ENCODE peak calls at places on chromosomes 12 and 14, in ten cellular contexts. One of them, this sample, is unnamed.

GRCh38 chr12:2208837-2209236 is 156.1 kb downstream of the CACNA1C start:
- DNase-seq in kidney epithelial cell: no peak
- DNase-seq in left ventricle myocardium inferior: no peak
- DNase-seq in lower leg skin: peak; percentile 63
- DNase-seq in AG09319: no peak
- DNase-seq in esophagus muscularis mucosa: no peak
- DNase-seq in body of pancreas: no peak
- DNase-seq in progenitor cell of endocrine pancreas: no peak
- DNase-seq in fibroblast of pulmonary artery: no peak
- DNase-seq in endothelial cell of umbilical vein: no peak
- DNase-seq in this sample: no peak

GRCh38 chr14:74207943-74208342 is 31.3 kb upstream of the VSX2 start:
- DNase-seq in esophagus muscularis mucosa: no peak
- DNase-seq in left ventricle myocardium inferior: no peak
- DNase-seq in endothelial cell of umbilical vein: no peak
- DNase-seq in body of pancreas: no peak
- DNase-seq in progenitor cell of endocrine pancreas: no peak
- DNase-seq in kidney epithelial cell: no peak
- DNase-seq in lower leg skin: no peak
- DNase-seq in AG09319: no peak
- DNase-seq in fibroblast of pulmonary artery: peak; percentile 3
- DNase-seq in this sample: no peak

GRCh38 chr12:78864483-78865296 is at the start of gene SYT1:
- DNase-seq in progenitor cell of endocrine pancreas: peak; percentile 9
- DNase-seq in kidney epithelial cell: no peak
- DNase-seq in body of pancreas: no peak
- DNase-seq in AG09319: no peak
- DNase-seq in esophagus muscularis mucosa: no peak
- DNase-seq in fibroblast of pulmonary artery: peak; percentile 86
- DNase-seq in left ventricle myocardium inferior: peak; percentile 14
- DNase-seq in endothelial cell of umbilical vein: peak; percentile 77
- DNase-seq in lower leg skin: peak; percentile 87
- DNase-seq in this sample: peak; percentile 85

GRCh38 chr12:69534389-69534822 is 50.9 kb upstream of the CCT2 start:
- DNase-seq in fibroblast of pulmonary artery: peak; percentile 100
- DNase-seq in esophagus muscularis mucosa: peak; percentile 92
- DNase-seq in body of pancreas: peak; percentile 20
- DNase-seq in lower leg skin: no peak
- DNase-seq in left ventricle myocardium inferior: no peak
- DNase-seq in AG09319: peak; percentile 94
- DNase-seq in progenitor cell of endocrine pancreas: no peak
- DNase-seq in kidney epithelial cell: peak; percentile 100
- DNase-seq in endothelial cell of umbilical vein: peak; percentile 71
- DNase-seq in this sample: no peak

GRCh38 chr14:27184371-27184901 is 586.6 kb upstream of the NOVA1 start:
- DNase-seq in progenitor cell of endocrine pancreas: no peak
- DNase-seq in esophagus muscularis mucosa: no peak
- DNase-seq in AG09319: no peak
- DNase-seq in body of pancreas: no peak
- DNase-seq in fibroblast of pulmonary artery: peak; percentile 5
- DNase-seq in endothelial cell of umbilical vein: peak; percentile 7
- DNase-seq in lower leg skin: no peak
- DNase-seq in kidney epithelial cell: no peak
- DNase-seq in left ventricle myocardium inferior: no peak
- DNase-seq in this sample: no peak

GRCh38 chr12:52207106-52207505 is 15.3 kb upstream of the KRT80 start:
- DNase-seq in AG09319: no peak
- DNase-seq in kidney epithelial cell: no peak
- DNase-seq in lower leg skin: peak; percentile 82
- DNase-seq in fibroblast of pulmonary artery: no peak
- DNase-seq in body of pancreas: no peak
- DNase-seq in left ventricle myocardium inferior: no peak
- DNase-seq in progenitor cell of endocrine pancreas: no peak
- DNase-seq in endothelial cell of umbilical vein: no peak
- DNase-seq in esophagus muscularis mucosa: no peak
- DNase-seq in this sample: no peak

GRCh38 chr12:6323340-6323994 is 13.0 kb downstream of the PLEKHG6 start:
- DNase-seq in body of pancreas: peak; percentile 48
- DNase-seq in esophagus muscularis mucosa: no peak
- DNase-seq in progenitor cell of endocrine pancreas: no peak
- DNase-seq in kidney epithelial cell: peak; percentile 89
- DNase-seq in AG09319: peak; percentile 80
- DNase-seq in left ventricle myocardium inferior: no peak
- DNase-seq in lower leg skin: no peak
- DNase-seq in endothelial cell of umbilical vein: peak; percentile 98
- DNase-seq in fibroblast of pulmonary artery: peak; percentile 98
- DNase-seq in this sample: no peak

GRCh38 chr14:33564774-33565630 is 385.9 kb downstream of the EGLN3 start:
- DNase-seq in kidney epithelial cell: peak; percentile 86
- DNase-seq in lower leg skin: no peak
- DNase-seq in progenitor cell of endocrine pancreas: no peak
- DNase-seq in AG09319: no peak
- DNase-seq in left ventricle myocardium inferior: no peak
- DNase-seq in body of pancreas: no peak
- DNase-seq in endothelial cell of umbilical vein: peak; percentile 98
- DNase-seq in fibroblast of pulmonary artery: peak; percentile 91
- DNase-seq in esophagus muscularis mucosa: no peak
- DNase-seq in this sample: no peak

GRCh38 chr14:96582641-96582980 is 80.4 kb downstream of the PAPOLA start:
- DNase-seq in AG09319: no peak
- DNase-seq in esophagus muscularis mucosa: no peak
- DNase-seq in fibroblast of pulmonary artery: no peak
- DNase-seq in body of pancreas: no peak
- DNase-seq in left ventricle myocardium inferior: no peak
- DNase-seq in endothelial cell of umbilical vein: no peak
- DNase-seq in kidney epithelial cell: no peak
- DNase-seq in lower leg skin: peak; percentile 75
- DNase-seq in progenitor cell of endocrine pancreas: no peak
- DNase-seq in this sample: no peak

GRCh38 chr14:94889520-94890312 is 119.8 kb upstream of the GSC start:
- DNase-seq in left ventricle myocardium inferior: no peak
- DNase-seq in fibroblast of pulmonary artery: no peak
- DNase-seq in endothelial cell of umbilical vein: no peak
- DNase-seq in lower leg skin: no peak
- DNase-seq in esophagus muscularis mucosa: no peak
- DNase-seq in body of pancreas: no peak
- DNase-seq in kidney epithelial cell: no peak
- DNase-seq in progenitor cell of endocrine pancreas: no peak
- DNase-seq in AG09319: no peak
- DNase-seq in this sample: no peak

GRCh38 chr14:31884776-31885379 is 192.2 kb upstream of the ARHGAP5 start:
- DNase-seq in kidney epithelial cell: peak; percentile 35
- DNase-seq in progenitor cell of endocrine pancreas: no peak
- DNase-seq in AG09319: no peak
- DNase-seq in lower leg skin: no peak
- DNase-seq in left ventricle myocardium inferior: no peak
- DNase-seq in endothelial cell of umbilical vein: no peak
- DNase-seq in esophagus muscularis mucosa: no peak
- DNase-seq in fibroblast of pulmonary artery: peak; percentile 35
- DNase-seq in body of pancreas: no peak
- DNase-seq in this sample: no peak

GRCh38 chr12:92107621-92108131 is 38.0 kb downstream of the BTG1 start:
- DNase-seq in left ventricle myocardium inferior: no peak
- DNase-seq in lower leg skin: no peak
- DNase-seq in esophagus muscularis mucosa: no peak
- DNase-seq in progenitor cell of endocrine pancreas: no peak
- DNase-seq in kidney epithelial cell: no peak
- DNase-seq in AG09319: no peak
- DNase-seq in endothelial cell of umbilical vein: no peak
- DNase-seq in fibroblast of pulmonary artery: no peak
- DNase-seq in body of pancreas: no peak
- DNase-seq in this sample: no peak

GRCh38 chr12:52337054-52337453 is 15.9 kb upstream of the KRT83 start:
- DNase-seq in lower leg skin: no peak
- DNase-seq in kidney epithelial cell: no peak
- DNase-seq in AG09319: no peak
- DNase-seq in body of pancreas: no peak
- DNase-seq in fibroblast of pulmonary artery: no peak
- DNase-seq in endothelial cell of umbilical vein: no peak
- DNase-seq in esophagus muscularis mucosa: no peak
- DNase-seq in left ventricle myocardium inferior: no peak
- DNase-seq in progenitor cell of endocrine pancreas: no peak
- DNase-seq in this sample: no peak

GRCh38 chr14:81110186-81110585 is 110.6 kb downstream of the GTF2A1 start:
- DNase-seq in left ventricle myocardium inferior: no peak
- DNase-seq in lower leg skin: no peak
- DNase-seq in esophagus muscularis mucosa: no peak
- DNase-seq in progenitor cell of endocrine pancreas: no peak
- DNase-seq in kidney epithelial cell: no peak
- DNase-seq in body of pancreas: no peak
- DNase-seq in fibroblast of pulmonary artery: no peak
- DNase-seq in endothelial cell of umbilical vein: no peak
- DNase-seq in AG09319: no peak
- DNase-seq in this sample: no peak

GRCh38 chr12:31496257-31496656 is 94.7 kb downstream of the DENND5B start:
- DNase-seq in endothelial cell of umbilical vein: no peak
- DNase-seq in AG09319: no peak
- DNase-seq in kidney epithelial cell: no peak
- DNase-seq in fibroblast of pulmonary artery: no peak
- DNase-seq in progenitor cell of endocrine pancreas: no peak
- DNase-seq in left ventricle myocardium inferior: no peak
- DNase-seq in body of pancreas: no peak
- DNase-seq in esophagus muscularis mucosa: no peak
- DNase-seq in lower leg skin: no peak
- DNase-seq in this sample: no peak
- TF ChIP-seq CTCF in endothelial cell of umbilical vein: no peak
- TF ChIP-seq CTCF in AG09319: no peak
- TF ChIP-seq CTCF in kidney epithelial cell: no peak
- TF ChIP-seq CTCF in fibroblast of pulmonary artery: no peak
- TF ChIP-seq CTCF in progenitor cell of endocrine pancreas: no peak
- TF ChIP-seq CTCF in left ventricle myocardium inferior: no peak
- TF ChIP-seq CTCF in body of pancreas: no peak
- TF ChIP-seq CTCF in esophagus muscularis mucosa: no peak
- TF ChIP-seq CTCF in lower leg skin: no peak
- TF ChIP-seq CTCF in this sample: no peak

GRCh38 chr12:39272934-39273770 is 169.8 kb downstream of the KIF21A start:
- DNase-seq in lower leg skin: no peak
- DNase-seq in fibroblast of pulmonary artery: peak; percentile 56
- DNase-seq in esophagus muscularis mucosa: no peak
- DNase-seq in left ventricle myocardium inferior: no peak
- DNase-seq in AG09319: peak; percentile 4
- DNase-seq in kidney epithelial cell: no peak
- DNase-seq in body of pancreas: peak; percentile 18
- DNase-seq in progenitor cell of endocrine pancreas: no peak
- DNase-seq in endothelial cell of umbilical vein: peak; percentile 67
- DNase-seq in this sample: no peak
- TF ChIP-seq CTCF in lower leg skin: no peak
- TF ChIP-seq CTCF in fibroblast of pulmonary artery: peak; percentile 62
- TF ChIP-seq CTCF in esophagus muscularis mucosa: peak; percentile 26
- TF ChIP-seq CTCF in left ventricle myocardium inferior: peak; percentile 80
- TF ChIP-seq CTCF in AG09319: peak; percentile 68
- TF ChIP-seq CTCF in kidney epithelial cell: peak; percentile 61
- TF ChIP-seq CTCF in body of pancreas: peak; percentile 35
- TF ChIP-seq CTCF in progenitor cell of endocrine pancreas: peak; percentile 73
- TF ChIP-seq CTCF in endothelial cell of umbilical vein: peak; percentile 67
- TF ChIP-seq CTCF in this sample: peak; percentile 82

GRCh38 chr12:4140607-4141301 is 132.8 kb upstream of the CCND2 start:
- DNase-seq in endothelial cell of umbilical vein: no peak
- DNase-seq in progenitor cell of endocrine pancreas: no peak
- DNase-seq in left ventricle myocardium inferior: no peak
- DNase-seq in kidney epithelial cell: no peak
- DNase-seq in esophagus muscularis mucosa: no peak
- DNase-seq in lower leg skin: peak; percentile 43
- DNase-seq in fibroblast of pulmonary artery: no peak
- DNase-seq in AG09319: no peak
- DNase-seq in body of pancreas: no peak
- DNase-seq in this sample: no peak

GRCh38 chr12:4145990-4146859 is 127.3 kb upstream of the CCND2 start:
- DNase-seq in left ventricle myocardium inferior: no peak
- DNase-seq in lower leg skin: peak; percentile 78
- DNase-seq in progenitor cell of endocrine pancreas: no peak
- DNase-seq in kidney epithelial cell: no peak
- DNase-seq in fibroblast of pulmonary artery: no peak
- DNase-seq in body of pancreas: no peak
- DNase-seq in AG09319: no peak
- DNase-seq in endothelial cell of umbilical vein: no peak
- DNase-seq in esophagus muscularis mucosa: peak; percentile 87
- DNase-seq in this sample: no peak

GRCh38 chr12:4144676-4145075 is 128.9 kb upstream of the CCND2 start:
- DNase-seq in AG09319: no peak
- DNase-seq in left ventricle myocardium inferior: no peak
- DNase-seq in progenitor cell of endocrine pancreas: no peak
- DNase-seq in lower leg skin: peak; percentile 36
- DNase-seq in endothelial cell of umbilical vein: no peak
- DNase-seq in kidney epithelial cell: no peak
- DNase-seq in body of pancreas: no peak
- DNase-seq in esophagus muscularis mucosa: no peak
- DNase-seq in fibroblast of pulmonary artery: no peak
- DNase-seq in this sample: no peak

GRCh38 chr12:4141344-4142270 is 132.0 kb upstream of the CCND2 start:
- DNase-seq in lower leg skin: no peak
- DNase-seq in kidney epithelial cell: no peak
- DNase-seq in left ventricle myocardium inferior: no peak
- DNase-seq in endothelial cell of umbilical vein: no peak
- DNase-seq in AG09319: no peak
- DNase-seq in esophagus muscularis mucosa: no peak
- DNase-seq in fibroblast of pulmonary artery: no peak
- DNase-seq in progenitor cell of endocrine pancreas: no peak
- DNase-seq in body of pancreas: no peak
- DNase-seq in this sample: no peak

GRCh38 chr12:4143909-4144308 is 129.7 kb upstream of the CCND2 start:
- DNase-seq in esophagus muscularis mucosa: peak; percentile 45
- DNase-seq in endothelial cell of umbilical vein: no peak
- DNase-seq in fibroblast of pulmonary artery: no peak
- DNase-seq in body of pancreas: no peak
- DNase-seq in AG09319: no peak
- DNase-seq in progenitor cell of endocrine pancreas: no peak
- DNase-seq in lower leg skin: peak; percentile 45
- DNase-seq in kidney epithelial cell: no peak
- DNase-seq in left ventricle myocardium inferior: no peak
- DNase-seq in this sample: no peak
- TF ChIP-seq CTCF in esophagus muscularis mucosa: no peak
- TF ChIP-seq CTCF in endothelial cell of umbilical vein: no peak
- TF ChIP-seq CTCF in fibroblast of pulmonary artery: no peak
- TF ChIP-seq CTCF in body of pancreas: no peak
- TF ChIP-seq CTCF in AG09319: no peak
- TF ChIP-seq CTCF in progenitor cell of endocrine pancreas: no peak
- TF ChIP-seq CTCF in lower leg skin: no peak
- TF ChIP-seq CTCF in kidney epithelial cell: no peak
- TF ChIP-seq CTCF in left ventricle myocardium inferior: no peak
- TF ChIP-seq CTCF in this sample: no peak

DNA sequence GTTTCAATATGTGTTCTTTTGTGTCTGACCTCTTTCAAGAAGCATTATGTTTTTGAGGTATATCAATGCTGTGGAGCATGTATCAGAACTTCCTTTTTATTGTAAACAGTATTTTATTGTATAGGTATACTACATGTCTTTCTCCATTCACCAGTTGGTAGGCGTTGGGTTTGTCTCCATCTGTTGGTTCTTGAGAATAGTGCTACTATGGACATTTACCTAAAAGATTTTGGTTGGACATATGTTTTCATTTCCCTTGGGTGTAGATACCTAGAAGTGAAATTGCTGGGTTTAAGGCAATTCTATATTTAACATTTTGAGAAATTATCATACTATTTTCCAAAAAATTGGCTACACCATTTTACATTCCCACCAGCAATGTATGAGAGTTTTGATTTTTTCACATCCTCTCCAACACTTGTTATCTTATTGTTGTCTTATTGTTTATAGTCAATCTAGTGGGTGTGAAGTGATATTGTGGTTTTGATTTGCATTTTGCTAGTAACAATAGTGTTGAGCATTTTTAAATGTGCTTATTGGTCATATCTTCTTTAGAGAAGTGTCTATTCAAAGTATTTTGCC is 409.2 kb downstream of the IPO8 start:
- DNase-seq in endothelial cell of umbilical vein: peak; percentile 64
- DNase-seq in AG09319: no peak
- DNase-seq in fibroblast of pulmonary artery: peak; percentile 78
- DNase-seq in left ventricle myocardium inferior: no peak
- DNase-seq in kidney epithelial cell: no peak
- DNase-seq in lower leg skin: no peak
- DNase-seq in esophagus muscularis mucosa: no peak
- DNase-seq in body of pancreas: no peak
- DNase-seq in progenitor cell of endocrine pancreas: no peak
- DNase-seq in this sample: no peak
- TF ChIP-seq CTCF in endothelial cell of umbilical vein: peak; percentile 40
- TF ChIP-seq CTCF in AG09319: peak; percentile 65
- TF ChIP-seq CTCF in fibroblast of pulmonary artery: peak; percentile 88
- TF ChIP-seq CTCF in left ventricle myocardium inferior: peak; percentile 61
- TF ChIP-seq CTCF in kidney epithelial cell: peak; percentile 55
- TF ChIP-seq CTCF in lower leg skin: no peak
- TF ChIP-seq CTCF in esophagus muscularis mucosa: peak; percentile 30
- TF ChIP-seq CTCF in body of pancreas: peak; percentile 24
- TF ChIP-seq CTCF in progenitor cell of endocrine pancreas: peak; percentile 86
- TF ChIP-seq CTCF in this sample: peak; percentile 78

This sample was measured in type B pancreatic cell.